ENCODE peak calls at places on chromosome 18, in five cellular contexts. Q, X, W, A and H are unnamed samples.

GRCh38 chr18:3808985-3809780 is 359.2 kb downstream of the TGIF1 start:
- ATAC-seq in Q (no peak), X (no peak), W (no peak), A (no peak), H (no peak)

GRCh38 chr18:44733069-44733753 is 52.5 kb downstream of the SETBP1 start:
- ATAC-seq in Q (peak; percentile 85), X (peak; percentile 79), W (peak; percentile 83), A (no peak), H (peak; percentile 81)

GRCh38 chr18:76368976-76369375 is 126.1 kb downstream of the ZNF516 start:
- ATAC-seq in Q (no peak), X (no peak), W (no peak), A (no peak), H (no peak)

GRCh38 chr18:58047556-58047882 is 3.5 kb downstream of the NEDD4L start:
- ATAC-seq in Q (no peak), X (no peak), W (no peak), A (no peak), H (no peak)

GRCh38 chr18:79524181-79525078 is 128.7 kb downstream of the NFATC1 start:
- ATAC-seq in Q (no peak), X (peak; percentile 19), W (peak; percentile 21), A (peak; percentile 33), H (no peak)

GRCh38 chr18:32042337-32042736 is 23.7 kb downstream of the RNF125 start:
- ATAC-seq in Q (no peak), X (no peak), W (no peak), A (no peak), H (no peak)

GRCh38 chr18:46073474-46074331 is 1.6 kb upstream of the PSTPIP2 start:
- ATAC-seq in Q (peak; percentile 52), X (peak; percentile 60), W (peak; percentile 55), A (peak; percentile 53), H (peak; percentile 62)

GRCh38 chr18:57839942-57840381 is 36.8 kb upstream of the ATP8B1 start:
- ATAC-seq in Q (peak; percentile 84), X (no peak), W (no peak), A (no peak), H (peak; percentile 83)

GRCh38 chr18:62678847-62679535 is 36.4 kb upstream of the PHLPP1 start:
- ATAC-seq in Q (no peak), X (no peak), W (no peak), A (no peak), H (no peak)

GRCh38 chr18:9827211-9827855 is 58.4 kb upstream of the TXNDC2 start:
- ATAC-seq in Q (no peak), X (no peak), W (peak; percentile 2), A (no peak), H (no peak)

GRCh38 chr18:34529358-34530335 is 180.5 kb upstream of the DTNA start:
- ATAC-seq in Q (no peak), X (no peak), W (no peak), A (no peak), H (no peak)

GRCh38 chr18:3177902-3178687 is 41.7 kb downstream of the MYOM1 start:
- ATAC-seq in Q (no peak), X (peak; percentile 68), W (no peak), A (no peak), H (no peak)

GRCh38 chr18:45014047-45014501 is 333.4 kb downstream of the SETBP1 start:
- ATAC-seq in Q (peak; percentile 86), X (no peak), W (peak; percentile 83), A (no peak), H (peak; percentile 93)

GRCh38 chr18:23249348-23249747 is 114.1 kb downstream of the CABLES1 start:
- ATAC-seq in Q (no peak), X (no peak), W (no peak), A (no peak), H (no peak)

GRCh38 chr18:67199993-67200617 is 316.4 kb downstream of the DSEL start:
- ATAC-seq in Q (peak; percentile 93), X (peak; percentile 60), W (peak; percentile 82), A (no peak), H (peak; percentile 99)

GRCh38 chr18:9849407-9849961 is 36.3 kb upstream of the TXNDC2 start:
- ATAC-seq in Q (no peak), X (no peak), W (no peak), A (no peak), H (no peak)